ENCODE peak calls at places on chromosomes 16 and 17, in nine cellular contexts. One of them, this sample, is unnamed.
A peak's percentile ranks its signal among the peaks of the same experiment; 100 is the strongest.

GRCh38 chr17:77873518-77874302 is 84.8 kb upstream of the TNRC6C start:
- DNase-seq in lower leg skin: no peak
- DNase-seq in suprapubic skin: no peak
- DNase-seq in breast epithelium: no peak
- DNase-seq in vagina: no peak
- DNase-seq in H54: no peak
- DNase-seq in A549: no peak
- DNase-seq in adrenal gland: no peak
- DNase-seq in heart left ventricle: no peak
- DNase-seq in this sample: no peak

GRCh38 chr16:67547423-67548264 is 14.7 kb upstream of the CTCF start:
- DNase-seq in adrenal gland: no peak
- DNase-seq in A549: no peak
- DNase-seq in H54: no peak
- DNase-seq in vagina: peak; percentile 88
- DNase-seq in suprapubic skin: peak; percentile 75
- DNase-seq in breast epithelium: no peak
- DNase-seq in lower leg skin: no peak
- DNase-seq in heart left ventricle: no peak
- DNase-seq in this sample: no peak

GRCh38 chr16:3525951-3526350 is 25.1 kb downstream of the CLUAP1 start:
- DNase-seq in breast epithelium: no peak
- DNase-seq in A549: no peak
- DNase-seq in suprapubic skin: no peak
- DNase-seq in heart left ventricle: no peak
- DNase-seq in H54: no peak
- DNase-seq in vagina: no peak
- DNase-seq in adrenal gland: no peak
- DNase-seq in lower leg skin: no peak
- DNase-seq in this sample: no peak

GRCh38 chr16:66566051-66566901 is at the start of gene CMTM1:
- DNase-seq in heart left ventricle: no peak
- DNase-seq in breast epithelium: no peak
- DNase-seq in A549: no peak
- DNase-seq in H54: no peak
- DNase-seq in suprapubic skin: no peak
- DNase-seq in lower leg skin: no peak
- DNase-seq in adrenal gland: no peak
- DNase-seq in vagina: peak; percentile 49
- DNase-seq in this sample: no peak

GRCh38 chr16:57759541-57760356 is 24.2 kb downstream of the KATNB1 start:
- DNase-seq in adrenal gland: no peak
- DNase-seq in heart left ventricle: no peak
- DNase-seq in breast epithelium: peak; percentile 55
- DNase-seq in suprapubic skin: no peak
- DNase-seq in lower leg skin: no peak
- DNase-seq in A549: no peak
- DNase-seq in H54: no peak
- DNase-seq in vagina: no peak
- DNase-seq in this sample: no peak

GRCh38 chr17:27342059-27342458 is 48.1 kb downstream of the WSB1 start:
- DNase-seq in suprapubic skin: no peak
- DNase-seq in lower leg skin: no peak
- DNase-seq in heart left ventricle: no peak
- DNase-seq in breast epithelium: no peak
- DNase-seq in adrenal gland: peak; percentile 12
- DNase-seq in H54: no peak
- DNase-seq in A549: no peak
- DNase-seq in vagina: no peak
- DNase-seq in this sample: no peak

GRCh38 chr17:80364091-80364691 is 50.8 kb upstream of the ENDOV start:
- DNase-seq in suprapubic skin: peak; percentile 68
- DNase-seq in breast epithelium: no peak
- DNase-seq in lower leg skin: no peak
- DNase-seq in vagina: no peak
- DNase-seq in heart left ventricle: no peak
- DNase-seq in adrenal gland: no peak
- DNase-seq in H54: peak; percentile 24
- DNase-seq in A549: peak; percentile 38
- DNase-seq in this sample: peak; percentile 58

GRCh38 chr16:69859105-69859969 is 91.8 kb upstream of the CLEC18A start:
- DNase-seq in vagina: no peak
- DNase-seq in breast epithelium: no peak
- DNase-seq in H54: no peak
- DNase-seq in suprapubic skin: no peak
- DNase-seq in heart left ventricle: peak; percentile 47
- DNase-seq in A549: peak; percentile 54
- DNase-seq in adrenal gland: peak; percentile 76
- DNase-seq in lower leg skin: no peak
- DNase-seq in this sample: no peak

GRCh38 chr17:36850794-36851193 is 86.5 kb upstream of the LHX1 start:
- DNase-seq in adrenal gland: peak; percentile 21
- DNase-seq in A549: peak; percentile 69
- DNase-seq in breast epithelium: no peak
- DNase-seq in vagina: no peak
- DNase-seq in H54: peak; percentile 81
- DNase-seq in suprapubic skin: no peak
- DNase-seq in heart left ventricle: no peak
- DNase-seq in lower leg skin: no peak
- DNase-seq in this sample: no peak

GRCh38 chr16:7303014-7303676 is 29.5 kb upstream of the RBFOX1 start:
- DNase-seq in H54: no peak
- DNase-seq in vagina: no peak
- DNase-seq in breast epithelium: no peak
- DNase-seq in lower leg skin: no peak
- DNase-seq in heart left ventricle: no peak
- DNase-seq in adrenal gland: no peak
- DNase-seq in A549: no peak
- DNase-seq in suprapubic skin: no peak
- DNase-seq in this sample: no peak

GRCh38 chr17:48728232-48729231 is at the start of gene HOXB13:
- DNase-seq in H54: peak; percentile 85
- DNase-seq in suprapubic skin: peak; percentile 56
- DNase-seq in adrenal gland: no peak
- DNase-seq in vagina: no peak
- DNase-seq in heart left ventricle: no peak
- DNase-seq in A549: peak; percentile 88
- DNase-seq in breast epithelium: no peak
- DNase-seq in lower leg skin: no peak
- DNase-seq in this sample: no peak

GRCh38 chr17:81376946-81377733 is 18.1 kb upstream of the BAHCC1 start:
- DNase-seq in suprapubic skin: no peak
- DNase-seq in H54: no peak
- DNase-seq in A549: no peak
- DNase-seq in adrenal gland: no peak
- DNase-seq in heart left ventricle: no peak
- DNase-seq in lower leg skin: no peak
- DNase-seq in vagina: no peak
- DNase-seq in breast epithelium: no peak
- DNase-seq in this sample: no peak

GRCh38 chr17:2093349-2093748 is 38.4 kb downstream of the HIC1 start:
- DNase-seq in vagina: no peak
- DNase-seq in adrenal gland: no peak
- DNase-seq in heart left ventricle: no peak
- DNase-seq in suprapubic skin: no peak
- DNase-seq in H54: no peak
- DNase-seq in breast epithelium: no peak
- DNase-seq in A549: no peak
- DNase-seq in lower leg skin: no peak
- DNase-seq in this sample: peak; percentile 78

GRCh38 chr17:45430738-45431530 is 1.7 kb downstream of the ARHGAP27 start:
- DNase-seq in vagina: no peak
- DNase-seq in suprapubic skin: peak; percentile 78
- DNase-seq in heart left ventricle: no peak
- DNase-seq in adrenal gland: no peak
- DNase-seq in H54: no peak
- DNase-seq in breast epithelium: peak; percentile 74
- DNase-seq in lower leg skin: peak; percentile 64
- DNase-seq in A549: no peak
- DNase-seq in this sample: no peak

GRCh38 chr17:4249452-4250029 is 14.2 kb downstream of the ANKFY1 start:
- DNase-seq in H54: peak; percentile 25
- DNase-seq in A549: peak; percentile 69
- DNase-seq in lower leg skin: no peak
- DNase-seq in adrenal gland: no peak
- DNase-seq in heart left ventricle: no peak
- DNase-seq in suprapubic skin: no peak
- DNase-seq in vagina: no peak
- DNase-seq in breast epithelium: no peak
- DNase-seq in this sample: peak; percentile 88

GRCh38 chr16:84215531-84215930 is 24.3 kb downstream of the KCNG4 start:
- DNase-seq in breast epithelium: no peak
- DNase-seq in H54: no peak
- DNase-seq in suprapubic skin: no peak
- DNase-seq in vagina: no peak
- DNase-seq in lower leg skin: no peak
- DNase-seq in A549: no peak
- DNase-seq in adrenal gland: no peak
- DNase-seq in heart left ventricle: no peak
- DNase-seq in this sample: no peak

GRCh38 chr16:8962393-8963009 is 1.2 kb downstream of the USP7 start:
- DNase-seq in H54: no peak
- DNase-seq in adrenal gland: no peak
- DNase-seq in breast epithelium: no peak
- DNase-seq in heart left ventricle: no peak
- DNase-seq in suprapubic skin: no peak
- DNase-seq in A549: no peak
- DNase-seq in vagina: no peak
- DNase-seq in lower leg skin: no peak
- DNase-seq in this sample: peak; percentile 67
- TF ChIP-seq POLR2A in H54: no peak
- TF ChIP-seq POLR2A in adrenal gland: no peak
- TF ChIP-seq POLR2A in breast epithelium: no peak
- TF ChIP-seq POLR2A in heart left ventricle: no peak
- TF ChIP-seq POLR2A in suprapubic skin: no peak
- TF ChIP-seq POLR2A in A549: no peak
- TF ChIP-seq POLR2A in vagina: no peak
- TF ChIP-seq POLR2A in lower leg skin: no peak
- TF ChIP-seq POLR2A in this sample: peak; percentile 7

GRCh38 chr17:59106463-59107305 is at the start of gene TRIM37:
- DNase-seq in heart left ventricle: peak; percentile 97
- DNase-seq in vagina: peak; percentile 97
- DNase-seq in A549: peak; percentile 100
- DNase-seq in suprapubic skin: peak; percentile 99
- DNase-seq in breast epithelium: peak; percentile 89
- DNase-seq in H54: peak; percentile 96
- DNase-seq in lower leg skin: peak; percentile 95
- DNase-seq in adrenal gland: peak; percentile 98
- DNase-seq in this sample: peak; percentile 99
- TF ChIP-seq POLR2A in heart left ventricle: peak; percentile 81
- TF ChIP-seq POLR2A in vagina: no peak
- TF ChIP-seq POLR2A in A549: peak; percentile 68
- TF ChIP-seq POLR2A in suprapubic skin: peak; percentile 26
- TF ChIP-seq POLR2A in breast epithelium: no peak
- TF ChIP-seq POLR2A in H54: peak; percentile 69
- TF ChIP-seq POLR2A in lower leg skin: no peak
- TF ChIP-seq POLR2A in adrenal gland: peak; percentile 79
- TF ChIP-seq POLR2A in this sample: peak; percentile 83

GRCh38 chr16:1298406-1298805 is 11.0 kb upstream of the UBE2I start:
- DNase-seq in A549: no peak
- DNase-seq in H54: no peak
- DNase-seq in breast epithelium: no peak
- DNase-seq in vagina: no peak
- DNase-seq in suprapubic skin: no peak
- DNase-seq in heart left ventricle: no peak
- DNase-seq in lower leg skin: no peak
- DNase-seq in adrenal gland: no peak
- DNase-seq in this sample: no peak

GRCh38 chr16:1299868-1300203 is 9.6 kb upstream of the UBE2I start:
- DNase-seq in breast epithelium: no peak
- DNase-seq in heart left ventricle: no peak
- DNase-seq in suprapubic skin: no peak
- DNase-seq in lower leg skin: no peak
- DNase-seq in vagina: no peak
- DNase-seq in A549: no peak
- DNase-seq in adrenal gland: no peak
- DNase-seq in H54: no peak
- DNase-seq in this sample: no peak

GRCh38 chr16:1297413-1297773 is 12.0 kb upstream of the UBE2I start:
- DNase-seq in suprapubic skin: no peak
- DNase-seq in A549: no peak
- DNase-seq in adrenal gland: no peak
- DNase-seq in H54: no peak
- DNase-seq in breast epithelium: no peak
- DNase-seq in vagina: no peak
- DNase-seq in lower leg skin: no peak
- DNase-seq in heart left ventricle: no peak
- DNase-seq in this sample: no peak

GRCh38 chr16:1300664-1301476 is 8.6 kb upstream of the UBE2I start:
- DNase-seq in breast epithelium: peak; percentile 36
- DNase-seq in lower leg skin: peak; percentile 34
- DNase-seq in A549: peak; percentile 63
- DNase-seq in vagina: no peak
- DNase-seq in heart left ventricle: peak; percentile 63
- DNase-seq in H54: peak; percentile 77
- DNase-seq in suprapubic skin: no peak
- DNase-seq in adrenal gland: peak; percentile 72
- DNase-seq in this sample: peak; percentile 82

GRCh38 chr16:1299012-1299867 is 10.2 kb upstream of the UBE2I start:
- DNase-seq in vagina: no peak
- DNase-seq in A549: no peak
- DNase-seq in H54: no peak
- DNase-seq in lower leg skin: no peak
- DNase-seq in suprapubic skin: no peak
- DNase-seq in adrenal gland: no peak
- DNase-seq in breast epithelium: peak; percentile 73
- DNase-seq in heart left ventricle: no peak
- DNase-seq in this sample: no peak
- TF ChIP-seq POLR2A in vagina: no peak
- TF ChIP-seq POLR2A in A549: no peak
- TF ChIP-seq POLR2A in H54: no peak
- TF ChIP-seq POLR2A in lower leg skin: no peak
- TF ChIP-seq POLR2A in suprapubic skin: no peak
- TF ChIP-seq POLR2A in adrenal gland: no peak
- TF ChIP-seq POLR2A in breast epithelium: peak; percentile 62
- TF ChIP-seq POLR2A in heart left ventricle: no peak
- TF ChIP-seq POLR2A in this sample: no peak

DNA sequence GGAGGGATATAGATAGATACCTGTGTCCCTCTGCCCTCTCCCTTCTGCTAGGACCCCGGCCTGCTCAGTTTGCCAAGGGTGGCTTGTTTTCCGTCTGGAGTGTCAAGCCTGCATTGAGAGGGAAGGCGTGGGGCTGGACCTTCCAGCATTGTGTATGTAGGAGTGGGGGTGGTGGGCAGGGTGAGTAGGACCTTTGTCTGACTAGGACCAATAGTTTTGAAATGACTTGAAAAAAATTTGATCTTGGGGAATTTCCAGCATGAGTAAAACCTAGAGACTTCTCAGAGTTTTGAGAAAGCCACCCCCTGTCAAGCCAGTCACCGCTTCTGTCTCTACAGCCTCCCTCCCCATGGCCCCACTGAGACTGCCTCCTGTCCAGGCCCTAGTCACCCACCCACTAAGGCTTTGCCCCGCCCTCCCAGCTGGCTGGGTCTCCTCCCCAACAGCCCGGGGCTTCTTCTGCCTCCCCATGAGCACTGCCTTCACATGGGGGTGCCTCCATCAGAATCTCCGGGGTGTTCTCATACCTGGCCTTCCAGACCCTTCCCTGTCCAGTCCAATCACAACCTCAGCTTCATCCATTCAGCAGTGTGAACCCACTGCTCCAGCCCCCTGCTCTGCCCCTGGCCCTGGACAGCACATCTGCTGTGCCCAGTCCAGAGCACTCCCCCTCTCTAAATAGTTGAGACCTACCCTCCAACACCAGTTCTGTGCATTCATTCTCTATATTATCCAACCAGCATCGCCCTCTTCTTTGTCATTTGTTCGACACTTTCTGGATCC is 207.0 kb downstream of the MSI2 start:
- DNase-seq in adrenal gland: no peak
- DNase-seq in H54: peak; percentile 91
- DNase-seq in suprapubic skin: no peak
- DNase-seq in breast epithelium: no peak
- DNase-seq in A549: peak; percentile 61
- DNase-seq in lower leg skin: no peak
- DNase-seq in vagina: no peak
- DNase-seq in heart left ventricle: no peak
- DNase-seq in this sample: no peak
- TF ChIP-seq POLR2A in adrenal gland: no peak
- TF ChIP-seq POLR2A in H54: no peak
- TF ChIP-seq POLR2A in suprapubic skin: no peak
- TF ChIP-seq POLR2A in breast epithelium: no peak
- TF ChIP-seq POLR2A in A549: no peak
- TF ChIP-seq POLR2A in lower leg skin: no peak
- TF ChIP-seq POLR2A in vagina: no peak
- TF ChIP-seq POLR2A in heart left ventricle: no peak
- TF ChIP-seq POLR2A in this sample: no peak

This sample was measured in erythroblast.